ENCODE peak calls at places on chromosomes 5 and 9, in ten cellular contexts. One of them, this sample, is unnamed.

GRCh38 chr9:125906893-125907292 is 159.7 kb downstream of the PBX3 start:
- DNase-seq in heart right ventricle: no peak
- DNase-seq in IMR-90: no peak
- DNase-seq in stomach: no peak
- DNase-seq in upper lobe of right lung: no peak
- DNase-seq in HCT116: no peak
- DNase-seq in left lung: no peak
- DNase-seq in pancreas: no peak
- DNase-seq in left ventricle myocardium inferior: no peak
- DNase-seq in PC-9: no peak
- DNase-seq in this sample: no peak

GRCh38 chr5:163696270-163696887 is 191.0 kb downstream of the MAT2B start:
- DNase-seq in IMR-90: peak; percentile 89
- DNase-seq in pancreas: no peak
- DNase-seq in HCT116: peak; percentile 19
- DNase-seq in left lung: no peak
- DNase-seq in heart right ventricle: peak; percentile 5
- DNase-seq in PC-9: peak; percentile 19
- DNase-seq in upper lobe of right lung: no peak
- DNase-seq in left ventricle myocardium inferior: no peak
- DNase-seq in stomach: no peak
- DNase-seq in this sample: no peak

GRCh38 chr5:104611419-104611818 is 1048.8 kb upstream of the NUDT12 start:
- DNase-seq in left ventricle myocardium inferior: no peak
- DNase-seq in heart right ventricle: no peak
- DNase-seq in upper lobe of right lung: no peak
- DNase-seq in stomach: no peak
- DNase-seq in left lung: no peak
- DNase-seq in HCT116: no peak
- DNase-seq in pancreas: no peak
- DNase-seq in PC-9: no peak
- DNase-seq in IMR-90: no peak
- DNase-seq in this sample: no peak

GRCh38 chr5:59768204-59769040 is 125.1 kb downstream of the PDE4D start:
- DNase-seq in stomach: peak; percentile 76
- DNase-seq in left lung: peak; percentile 54
- DNase-seq in IMR-90: peak; percentile 33
- DNase-seq in PC-9: peak; percentile 58
- DNase-seq in pancreas: peak; percentile 49
- DNase-seq in upper lobe of right lung: peak; percentile 71
- DNase-seq in heart right ventricle: peak; percentile 56
- DNase-seq in left ventricle myocardium inferior: peak; percentile 25
- DNase-seq in HCT116: no peak
- DNase-seq in this sample: peak; percentile 81

GRCh38 chr5:59542841-59543825 is 350.4 kb downstream of the PDE4D start:
- DNase-seq in IMR-90: no peak
- DNase-seq in stomach: peak; percentile 34
- DNase-seq in PC-9: no peak
- DNase-seq in left lung: no peak
- DNase-seq in upper lobe of right lung: no peak
- DNase-seq in HCT116: no peak
- DNase-seq in heart right ventricle: peak; percentile 74
- DNase-seq in pancreas: peak; percentile 32
- DNase-seq in left ventricle myocardium inferior: peak; percentile 49
- DNase-seq in this sample: no peak

GRCh38 chr9:20384642-20385041 is 237.7 kb downstream of the MLLT3 start:
- DNase-seq in HCT116: no peak
- DNase-seq in IMR-90: no peak
- DNase-seq in pancreas: no peak
- DNase-seq in stomach: no peak
- DNase-seq in PC-9: no peak
- DNase-seq in left lung: no peak
- DNase-seq in heart right ventricle: no peak
- DNase-seq in upper lobe of right lung: no peak
- DNase-seq in left ventricle myocardium inferior: no peak
- DNase-seq in this sample: no peak

GRCh38 chr9:21770877-21771560 is 31.4 kb upstream of the MTAP start:
- DNase-seq in left lung: no peak
- DNase-seq in left ventricle myocardium inferior: no peak
- DNase-seq in HCT116: peak; percentile 51
- DNase-seq in pancreas: no peak
- DNase-seq in PC-9: no peak
- DNase-seq in upper lobe of right lung: no peak
- DNase-seq in IMR-90: peak; percentile 88
- DNase-seq in heart right ventricle: no peak
- DNase-seq in stomach: no peak
- DNase-seq in this sample: no peak

GRCh38 chr9:27784999-27785713 is 211.9 kb upstream of the C9orf72 start:
- DNase-seq in PC-9: no peak
- DNase-seq in upper lobe of right lung: no peak
- DNase-seq in left ventricle myocardium inferior: no peak
- DNase-seq in left lung: no peak
- DNase-seq in pancreas: no peak
- DNase-seq in heart right ventricle: no peak
- DNase-seq in IMR-90: no peak
- DNase-seq in stomach: no peak
- DNase-seq in HCT116: no peak
- DNase-seq in this sample: no peak

GRCh38 chr9:88680041-88680440 is 145.1 kb downstream of the NXNL2 start:
- DNase-seq in IMR-90: no peak
- DNase-seq in heart right ventricle: no peak
- DNase-seq in PC-9: no peak
- DNase-seq in left ventricle myocardium inferior: no peak
- DNase-seq in stomach: no peak
- DNase-seq in pancreas: no peak
- DNase-seq in HCT116: no peak
- DNase-seq in upper lobe of right lung: no peak
- DNase-seq in left lung: no peak
- DNase-seq in this sample: no peak

GRCh38 chr5:135373747-135374515 is 25.1 kb downstream of the MACROH2A1 start:
- DNase-seq in left ventricle myocardium inferior: no peak
- DNase-seq in PC-9: no peak
- DNase-seq in pancreas: no peak
- DNase-seq in stomach: no peak
- DNase-seq in upper lobe of right lung: no peak
- DNase-seq in IMR-90: no peak
- DNase-seq in left lung: no peak
- DNase-seq in HCT116: no peak
- DNase-seq in heart right ventricle: peak; percentile 44
- DNase-seq in this sample: no peak
- H3K4me1 ChIP-seq in left ventricle myocardium inferior: peaks cover 75% of the 10 kb centered on the region
- H3K4me1 ChIP-seq in PC-9: no peaks in the 10 kb centered on the region
- H3K4me1 ChIP-seq in pancreas: no peaks in the 10 kb centered on the region
- H3K4me1 ChIP-seq in stomach: peaks cover 32% of the 10 kb centered on the region
- H3K4me1 ChIP-seq in upper lobe of right lung: peaks cover 29% of the 10 kb centered on the region
- H3K4me1 ChIP-seq in IMR-90: peaks cover 50% of the 10 kb centered on the region
- H3K4me1 ChIP-seq in left lung: no peaks in the 10 kb centered on the region
- H3K4me1 ChIP-seq in HCT116: no peaks in the 10 kb centered on the region
- H3K4me1 ChIP-seq in heart right ventricle: peaks cover 77% of the 10 kb centered on the region
- H3K4me1 ChIP-seq in this sample: peaks cover 5% of the 10 kb centered on the region

GRCh38 chr5:154898210-154898609 is 39.8 kb downstream of the CNOT8 start:
- DNase-seq in stomach: no peak
- DNase-seq in left lung: no peak
- DNase-seq in left ventricle myocardium inferior: no peak
- DNase-seq in heart right ventricle: no peak
- DNase-seq in PC-9: no peak
- DNase-seq in IMR-90: no peak
- DNase-seq in upper lobe of right lung: no peak
- DNase-seq in pancreas: no peak
- DNase-seq in HCT116: no peak
- DNase-seq in this sample: no peak

GRCh38 chr5:154896562-154896919 is 38.1 kb downstream of the CNOT8 start:
- DNase-seq in HCT116: no peak
- DNase-seq in upper lobe of right lung: no peak
- DNase-seq in left ventricle myocardium inferior: no peak
- DNase-seq in stomach: no peak
- DNase-seq in heart right ventricle: no peak
- DNase-seq in pancreas: no peak
- DNase-seq in PC-9: no peak
- DNase-seq in IMR-90: no peak
- DNase-seq in left lung: no peak
- DNase-seq in this sample: no peak

GRCh38 chr5:154893381-154893780 is 35.0 kb downstream of the CNOT8 start:
- DNase-seq in pancreas: no peak
- DNase-seq in left lung: no peak
- DNase-seq in upper lobe of right lung: no peak
- DNase-seq in left ventricle myocardium inferior: no peak
- DNase-seq in PC-9: no peak
- DNase-seq in stomach: no peak
- DNase-seq in heart right ventricle: no peak
- DNase-seq in HCT116: no peak
- DNase-seq in IMR-90: no peak
- DNase-seq in this sample: no peak

GRCh38 chr5:154895606-154896561 is 37.5 kb downstream of the CNOT8 start:
- DNase-seq in stomach: no peak
- DNase-seq in HCT116: no peak
- DNase-seq in heart right ventricle: no peak
- DNase-seq in PC-9: no peak
- DNase-seq in left ventricle myocardium inferior: no peak
- DNase-seq in IMR-90: no peak
- DNase-seq in pancreas: no peak
- DNase-seq in left lung: no peak
- DNase-seq in upper lobe of right lung: no peak
- DNase-seq in this sample: no peak

DNA sequence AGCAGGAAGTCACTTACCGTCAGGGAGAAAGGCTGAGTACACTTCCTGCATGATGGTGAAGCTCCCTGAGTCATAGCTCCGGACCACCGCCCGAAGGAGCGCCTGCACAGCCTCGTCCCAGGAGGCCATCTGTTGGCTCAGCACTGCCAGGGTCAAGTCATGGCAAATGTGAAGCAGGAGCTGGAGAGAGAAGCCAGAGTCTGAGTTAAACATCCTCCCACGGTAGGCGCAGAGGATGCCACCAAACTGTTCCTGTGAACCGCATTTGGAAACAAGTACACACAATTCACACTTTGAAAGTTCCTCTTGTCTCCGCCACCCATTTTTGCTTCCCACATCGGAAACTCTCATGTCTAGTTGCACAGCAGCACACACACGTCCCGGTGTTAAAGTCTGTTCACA is 33.9 kb downstream of the CNOT8 start:
- DNase-seq in pancreas: no peak
- DNase-seq in heart right ventricle: no peak
- DNase-seq in HCT116: no peak
- DNase-seq in IMR-90: no peak
- DNase-seq in upper lobe of right lung: no peak
- DNase-seq in stomach: no peak
- DNase-seq in left lung: no peak
- DNase-seq in left ventricle myocardium inferior: peak; percentile 24
- DNase-seq in PC-9: no peak
- DNase-seq in this sample: no peak
- H3K36me3 ChIP-seq in pancreas: peaks cover 68% of the 10 kb centered on the region
- H3K36me3 ChIP-seq in heart right ventricle: peaks cover 3% of the 10 kb centered on the region
- H3K36me3 ChIP-seq in HCT116: peaks cover 67% of the 10 kb centered on the region
- H3K36me3 ChIP-seq in IMR-90: peaks cover 46% of the 10 kb centered on the region
- H3K36me3 ChIP-seq in upper lobe of right lung: peaks cover 89% of the 10 kb centered on the region
- H3K36me3 ChIP-seq in stomach: peaks cover 100% of the 10 kb centered on the region
- H3K36me3 ChIP-seq in left lung: no peaks in the 10 kb centered on the region
- H3K36me3 ChIP-seq in left ventricle myocardium inferior: peaks cover 98% of the 10 kb centered on the region
- H3K36me3 ChIP-seq in PC-9: peaks cover 56% of the 10 kb centered on the region
- H3K36me3 ChIP-seq in this sample: peaks cover 88% of the 10 kb centered on the region

DNA sequence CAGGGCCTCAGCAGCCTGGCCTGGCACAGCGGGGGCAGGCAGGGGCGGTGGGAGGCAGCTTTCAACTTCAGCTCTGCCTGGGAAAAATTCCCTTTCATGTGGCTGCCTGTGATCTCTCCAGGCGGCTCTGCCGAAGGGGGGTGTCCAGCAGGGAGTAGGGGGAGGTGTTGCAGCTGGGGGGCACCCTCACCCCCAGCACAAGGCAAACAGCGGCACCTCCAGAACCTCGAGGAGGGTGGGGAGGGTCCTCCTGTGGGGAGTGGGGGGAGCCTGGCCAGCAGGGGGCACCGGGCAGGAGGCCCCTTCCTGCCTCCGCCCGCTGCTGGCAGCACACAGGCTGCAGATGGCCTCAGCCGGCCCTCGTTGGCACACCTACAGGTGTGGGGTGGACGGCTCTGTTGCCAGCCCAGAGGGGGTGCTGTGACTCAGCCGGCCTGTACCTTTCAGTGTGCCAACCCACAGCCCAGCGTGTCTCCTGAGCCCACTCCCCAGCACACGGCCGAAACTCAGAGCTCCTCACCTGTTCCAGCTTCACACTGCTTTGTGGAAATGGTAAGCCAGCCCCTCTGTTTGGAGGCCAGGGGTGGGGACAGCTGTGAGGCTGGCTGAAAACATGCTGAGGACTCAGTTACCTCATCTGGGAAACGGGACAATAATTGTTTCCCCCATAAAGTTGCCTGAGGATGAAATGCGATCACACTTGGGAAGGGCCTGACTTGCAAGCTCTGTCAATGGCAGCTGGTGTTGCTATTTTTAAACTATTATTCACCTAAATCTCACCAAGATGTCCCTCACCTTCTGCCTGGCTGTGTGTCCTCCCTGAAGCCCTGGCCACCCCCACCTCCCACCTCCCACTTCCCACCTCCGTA is 37.0 kb downstream of the CXXC5 start:
- DNase-seq in left ventricle myocardium inferior: peak; percentile 46
- DNase-seq in PC-9: no peak
- DNase-seq in left lung: no peak
- DNase-seq in heart right ventricle: no peak
- DNase-seq in HCT116: no peak
- DNase-seq in IMR-90: no peak
- DNase-seq in stomach: peak; percentile 75
- DNase-seq in pancreas: peak; percentile 90
- DNase-seq in upper lobe of right lung: no peak
- DNase-seq in this sample: no peak
- TF ChIP-seq CTCF in left ventricle myocardium inferior: peak; percentile 29
- TF ChIP-seq CTCF in PC-9: peak; percentile 29
- TF ChIP-seq CTCF in left lung: no peak
- TF ChIP-seq CTCF in heart right ventricle: no peak
- TF ChIP-seq CTCF in HCT116: no peak
- TF ChIP-seq CTCF in IMR-90: no peak
- TF ChIP-seq CTCF in stomach: peak; percentile 28
- TF ChIP-seq CTCF in pancreas: peak; percentile 11
- TF ChIP-seq CTCF in upper lobe of right lung: no peak
- TF ChIP-seq CTCF in this sample: no peak

DNA sequence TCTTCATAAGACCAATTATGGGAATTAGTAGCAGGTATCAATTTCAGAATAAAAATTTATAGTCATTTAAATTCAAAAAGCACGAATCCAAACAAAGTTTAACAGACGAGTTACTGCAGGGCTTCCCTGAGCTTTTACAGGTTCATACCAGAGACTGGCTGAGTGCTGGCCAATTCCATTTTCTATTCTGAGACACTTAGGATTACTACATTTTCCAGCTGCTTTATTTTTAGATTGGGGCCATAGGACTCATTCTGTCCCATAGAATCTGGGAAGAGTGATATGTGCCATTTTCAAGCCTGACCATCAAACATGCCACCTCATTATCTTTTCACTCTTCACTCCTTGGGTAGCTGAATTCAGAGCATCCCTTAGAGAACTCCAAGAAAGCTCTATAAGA is 410.7 kb downstream of the DNAH5 start:
- DNase-seq in stomach: no peak
- DNase-seq in PC-9: no peak
- DNase-seq in HCT116: no peak
- DNase-seq in left lung: no peak
- DNase-seq in IMR-90: no peak
- DNase-seq in upper lobe of right lung: no peak
- DNase-seq in left ventricle myocardium inferior: no peak
- DNase-seq in pancreas: no peak
- DNase-seq in heart right ventricle: no peak
- DNase-seq in this sample: no peak
- H3K4me1 ChIP-seq in stomach: no peaks in the 10 kb centered on the region
- H3K4me1 ChIP-seq in PC-9: no peaks in the 10 kb centered on the region
- H3K4me1 ChIP-seq in HCT116: no peaks in the 10 kb centered on the region
- H3K4me1 ChIP-seq in left lung: no peaks in the 10 kb centered on the region
- H3K4me1 ChIP-seq in IMR-90: peaks cover 2% of the 10 kb centered on the region
- H3K4me1 ChIP-seq in upper lobe of right lung: no peaks in the 10 kb centered on the region
- H3K4me1 ChIP-seq in left ventricle myocardium inferior: no peaks in the 10 kb centered on the region
- H3K4me1 ChIP-seq in pancreas: no peaks in the 10 kb centered on the region
- H3K4me1 ChIP-seq in heart right ventricle: no peaks in the 10 kb centered on the region
- H3K4me1 ChIP-seq in this sample: no peaks in the 10 kb centered on the region